ENCODE peak calls at places on chromosomes 16 and 17, in nine cellular contexts. A is sigmoid colon, W is stomach, Q is heart left ventricle, Y is HCT116, E is transverse colon, L is spleen, J is endothelial cell of umbilical vein, U is IMR-90. T is an unnamed sample.
A peak's percentile ranks its signal among the peaks of the same experiment; 100 is the strongest.

GRCh38 chr16:67796099-67796718 is 10.2 kb downstream of the RANBP10 start:
- DNase-seq in Q (no peak), Y (no peak), W (no peak), J (no peak), L (no peak), A (no peak), U (no peak), E (no peak), T (no peak)

GRCh38 chr16:4426722-4427372 is 1.2 kb downstream of the DNAJA3 start:
- DNase-seq in W (no peak), U (no peak), Y (no peak), L (no peak), A (no peak), J (no peak), E (no peak), Q (no peak), T (no peak)

GRCh38 chr16:85420501-85421337 is 192.4 kb upstream of the GSE1 start:
- DNase-seq in E (peak; percentile 75), U (peak; percentile 20), J (peak; percentile 30), W (peak; percentile 74), Q (peak; percentile 44), Y (peak; percentile 49), A (peak; percentile 72), L (peak; percentile 94), T (peak; percentile 71)

GRCh38 chr17:80353718-80354275 is 61.2 kb upstream of the ENDOV start:
- DNase-seq in Q (no peak), U (no peak), E (no peak), J (no peak), A (peak; percentile 48), L (peak; percentile 51), W (no peak), Y (no peak), T (no peak)

GRCh38 chr17:75703591-75703990 is 17.7 kb upstream of the ITGB4 start:
- DNase-seq in Q (no peak), Y (no peak), E (no peak), J (peak; percentile 53), W (no peak), L (no peak), U (no peak), A (no peak), T (no peak)

GRCh38 chr16:85750021-85750826 is 672 bp downstream of the C16orf74 start:
- DNase-seq in W (peak; percentile 36), U (peak; percentile 46), A (no peak), J (peak; percentile 33), Y (no peak), Q (peak; percentile 36), L (peak; percentile 90), E (peak; percentile 66), T (no peak)

GRCh38 chr16:81608515-81609209 is 164.1 kb downstream of the CMIP start:
- DNase-seq in E (no peak), W (no peak), Y (no peak), Q (no peak), J (no peak), A (no peak), L (no peak), U (peak; percentile 65), T (no peak)

GRCh38 chr17:19753661-19754463 is 5.8 kb upstream of the ALDH3A1 start:
- DNase-seq in Q (no peak), A (peak; percentile 61), L (peak; percentile 44), Y (peak; percentile 54), W (peak; percentile 82), J (no peak), E (peak; percentile 64), U (no peak), T (no peak)

GRCh38 chr17:45123930-45124796 is 8.2 kb downstream of the PLCD3 start:
- DNase-seq in E (peak; percentile 82), L (no peak), U (peak; percentile 91), W (peak; percentile 65), Y (peak; percentile 69), Q (peak; percentile 47), J (peak; percentile 90), A (peak; percentile 84), T (no peak)

GRCh38 chr17:2075336-2076056 is 20.6 kb downstream of the HIC1 start:
- DNase-seq in L (peak; percentile 79), Y (no peak), A (peak; percentile 77), E (no peak), J (no peak), W (no peak), U (peak; percentile 62), Q (no peak), T (no peak)

GRCh38 chr16:52470601-52471000 is 76.3 kb downstream of the TOX3 start:
- DNase-seq in A (no peak), W (no peak), Y (no peak), L (no peak), Q (no peak), J (no peak), U (no peak), E (no peak), T (no peak)

GRCh38 chr16:81996664-81997529 is 14.4 kb downstream of the SDR42E1 start:
- DNase-seq in E (no peak), Q (no peak), A (no peak), Y (peak; percentile 60), U (peak; percentile 57), L (no peak), W (no peak), J (peak; percentile 90), T (no peak)

GRCh38 chr17:44360826-44361225 is 2.8 kb downstream of the FAM171A2 start:
- DNase-seq in E (no peak), A (no peak), U (peak; percentile 68), Y (no peak), J (no peak), L (no peak), W (no peak), Q (no peak), T (no peak)

GRCh38 chr17:61208301-61209098 is 191.1 kb upstream of the TBX2 start:
- DNase-seq in U (peak; percentile 64), Q (no peak), A (no peak), Y (no peak), L (no peak), J (no peak), W (no peak), E (no peak), T (no peak)

GRCh38 chr16:30837904-30838303 is 50.9 kb upstream of the ZNF629 start:
- DNase-seq in J (no peak), Q (no peak), A (no peak), U (peak; percentile 23), W (no peak), Y (no peak), E (no peak), L (no peak), T (no peak)

GRCh38 chr17:21215935-21216334 is 2.0 kb upstream of the TMEM11 start:
- DNase-seq in Q (no peak), Y (no peak), W (no peak), E (no peak), A (no peak), L (no peak), J (no peak), U (no peak), T (no peak)

GRCh38 chr17:42354956-42355843 is 33.0 kb downstream of the STAT3 start:
- DNase-seq in Q (no peak), U (no peak), Y (no peak), J (no peak), E (no peak), A (no peak), L (no peak), W (no peak), T (no peak)

GRCh38 chr17:75406222-75406615 is 741 bp upstream of the GRB2 start:
- DNase-seq in E (no peak), Q (no peak), W (no peak), L (no peak), J (no peak), A (no peak), U (no peak), Y (no peak), T (no peak)

GRCh38 chr17:50151937-50152547 is 1.6 kb upstream of the PPP1R9B start:
- DNase-seq in E (peak; percentile 90), L (peak; percentile 93), J (peak; percentile 81), Y (peak; percentile 95), Q (peak; percentile 90), W (peak; percentile 83), A (peak; percentile 93), U (peak; percentile 87), T (peak; percentile 77)

DNA sequence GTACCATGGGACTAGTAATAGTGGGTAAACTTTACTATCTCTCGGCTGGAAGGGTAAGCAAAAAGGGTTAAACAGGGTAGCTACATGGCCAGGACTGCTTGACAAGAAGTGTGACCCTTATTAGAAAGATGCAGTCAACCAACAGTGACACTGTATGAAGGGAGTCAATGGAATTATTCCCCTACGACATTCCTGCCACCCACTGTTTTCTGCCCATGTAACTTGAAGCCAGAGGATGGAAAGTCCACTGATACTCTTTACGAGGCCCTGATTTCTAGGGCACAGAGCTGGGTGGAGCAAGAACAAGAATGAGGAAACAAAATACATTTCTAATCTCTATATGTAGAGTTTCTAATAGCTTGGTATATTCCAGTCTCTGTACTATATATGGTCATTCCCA is 1102.5 kb downstream of the CDH11 start:
- DNase-seq in U (no peak), Y (no peak), A (no peak), L (no peak), J (no peak), E (no peak), W (no peak), Q (no peak), T (no peak)
- TF ChIP-seq POLR2A in U (no peak), Y (no peak), A (no peak), L (no peak), J (no peak), E (no peak), W (no peak), Q (no peak), T (no peak)

GRCh38 chr17:22459953-22460350 is 767.6 kb downstream of the KCNJ18 start:
- DNase-seq in E (no peak), Q (no peak), J (no peak), W (no peak), U (no peak), A (no peak), Y (no peak), L (no peak), T (no peak)
- H3K9me3 ChIP-seq in E (no peaks in the 10 kb centered on the region), Q (peaks cover 8% of the 10 kb centered on the region), J (no peaks in the 10 kb centered on the region), W (peaks cover 53% of the 10 kb centered on the region), U (peaks cover 19% of the 10 kb centered on the region), A (no peaks in the 10 kb centered on the region), Y (no peaks in the 10 kb centered on the region), L (peaks cover 58% of the 10 kb centered on the region), T (no peaks in the 10 kb centered on the region)

DNA sequence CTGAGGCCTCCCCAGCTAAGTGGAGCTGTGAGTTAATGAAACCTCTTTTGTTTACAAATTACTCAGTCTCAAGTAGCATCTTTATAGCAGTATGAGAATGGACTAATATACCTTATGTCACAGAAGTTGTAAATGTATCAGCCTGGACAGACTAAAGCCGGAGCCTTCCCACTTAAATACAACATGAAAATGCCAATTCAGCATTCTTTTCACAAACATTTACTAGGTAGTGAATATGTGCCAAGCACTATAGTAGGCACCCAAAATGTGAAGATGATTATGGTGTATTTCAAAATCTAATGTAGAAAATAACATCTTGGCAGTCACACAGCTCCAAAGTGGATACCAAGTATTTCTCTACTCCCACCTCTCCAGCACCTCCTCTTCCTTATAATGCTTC is 693.0 kb downstream of the KCNJ2 start:
- DNase-seq in J (no peak), U (no peak), Y (no peak), L (no peak), E (no peak), W (no peak), Q (no peak), A (no peak), T (no peak)
- H3K27ac ChIP-seq in J (no peak overlapping the region), U (no peak overlapping the region), Y (no peak overlapping the region), L (no peak overlapping the region), E (no peak overlapping the region), W (no peak overlapping the region), Q (no peak overlapping the region), A (no peak overlapping the region), T (no peak overlapping the region)

DNA sequence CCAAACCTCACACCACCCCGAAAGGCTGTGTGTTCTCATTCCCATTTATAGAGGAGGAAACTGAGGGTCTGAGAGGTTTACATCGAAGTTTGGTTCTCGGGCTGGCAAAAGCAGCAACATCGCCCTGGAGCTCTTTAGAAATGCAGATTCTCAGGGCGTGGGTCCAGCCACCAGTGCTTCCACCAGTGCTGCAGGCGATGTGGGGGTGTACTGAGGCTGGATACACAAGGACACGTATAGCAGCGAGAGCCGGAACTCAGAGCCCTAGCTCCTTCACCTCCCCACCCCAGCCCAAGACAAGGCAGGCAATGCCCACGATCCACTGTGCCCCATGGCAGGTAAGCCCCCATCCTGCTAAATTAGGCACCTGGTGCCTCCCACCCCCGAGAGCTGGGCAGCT is 5.9 kb downstream of the GPRC5B start:
- DNase-seq in E (no peak), J (no peak), W (no peak), A (no peak), U (no peak), Y (no peak), L (no peak), Q (no peak), T (no peak)
- TF ChIP-seq POLR2A in E (no peak), J (no peak), W (no peak), A (no peak), U (no peak), Y (no peak), L (no peak), Q (no peak), T (no peak)